ENCODE peak calls at places on chromosomes 12 and 14, in four cellular contexts. K is AG09319, U is fibroblast of lung, Z is mesothelial cell of epicardium. Y is an unnamed sample.
A peak's percentile ranks its signal among the peaks of the same experiment; 100 is the strongest.

GRCh38 chr14:104942586-104942985 is 17.9 kb downstream of the PLD4 start:
- DNase-seq in K (no peak), U (no peak), Z (no peak), Y (no peak)

GRCh38 chr14:105411985-105412767 is 7.5 kb upstream of the MTA1 start:
- DNase-seq in K (no peak), U (no peak), Z (no peak), Y (no peak)

GRCh38 chr12:129687731-129688130 is 216.1 kb downstream of the TMEM132D start:
- DNase-seq in K (no peak), U (no peak), Z (no peak), Y (no peak)

GRCh38 chr12:96578526-96579125 is 89.2 kb downstream of the CFAP54 start:
- DNase-seq in K (no peak), U (peak; percentile 80), Z (no peak), Y (no peak)

GRCh38 chr12:51388066-51388799 is 3.0 kb downstream of the GALNT6 start:
- DNase-seq in K (peak; percentile 73), U (peak; percentile 82), Z (no peak), Y (no peak)

GRCh38 chr12:111792155-111792876 is 25.6 kb downstream of the ALDH2 start:
- DNase-seq in K (no peak), U (peak; percentile 40), Z (no peak), Y (no peak)

GRCh38 chr12:87155616-87156015 is 873.6 kb downstream of the C12orf50 start:
- DNase-seq in K (no peak), U (peak; percentile 72), Z (no peak), Y (no peak)

GRCh38 chr14:105902131-105902898 is 375.9 kb downstream of the TMEM121 start:
- DNase-seq in K (no peak), U (no peak), Z (no peak), Y (no peak)

GRCh38 chr14:101069666-101070362 is 166.3 kb upstream of the RTL1 start:
- DNase-seq in K (no peak), U (no peak), Z (peak; percentile 20), Y (no peak)

GRCh38 chr14:22185191-22185590 is 403.8 kb downstream of the DAD1 start:
- DNase-seq in K (no peak), U (peak; percentile 46), Z (no peak), Y (no peak)

GRCh38 chr12:46154221-46154975 is 114.4 kb downstream of the SLC38A1 start:
- DNase-seq in K (no peak), U (peak; percentile 37), Z (no peak), Y (no peak)

GRCh38 chr14:94337274-94337673 is 14.1 kb upstream of the SERPINA6 start:
- DNase-seq in K (no peak), U (peak; percentile 49), Z (no peak), Y (no peak)

GRCh38 chr12:64938179-64938578 is 113.7 kb downstream of the TBC1D30 start:
- DNase-seq in K (no peak), U (no peak), Z (no peak), Y (no peak)

GRCh38 chr14:93239869-93240677 is 33.0 kb downstream of the UBR7 start:
- DNase-seq in K (no peak), U (peak; percentile 78), Z (no peak), Y (no peak)

GRCh38 chr12:92331383-92331782 is 185.7 kb upstream of the BTG1 start:
- DNase-seq in K (no peak), U (no peak), Z (no peak), Y (no peak)

GRCh38 chr14:51677276-51677675 is 25.6 kb downstream of the FRMD6 start:
- DNase-seq in K (no peak), U (peak; percentile 82), Z (no peak), Y (no peak)

GRCh38 chr14:22143360-22143759 is 445.7 kb downstream of the DAD1 start:
- DNase-seq in K (no peak), U (no peak), Z (no peak), Y (no peak)

GRCh38 chr14:63470877-63471565 is 72.2 kb downstream of the PPP2R5E start:
- DNase-seq in K (peak; percentile 27), U (peak; percentile 85), Z (no peak), Y (no peak)

GRCh38 chr12:110733089-110733715 is 9.5 kb downstream of the PPP1CC start:
- DNase-seq in K (peak; percentile 49), U (peak; percentile 73), Z (no peak), Y (no peak)

GRCh38 chr14:74979442-74980397 is 23.0 kb upstream of the EIF2B2 start:
- DNase-seq in K (peak; percentile 81), U (peak; percentile 38), Z (no peak), Y (no peak)

GRCh38 chr14:72644758-72645489 is 249.0 kb downstream of the DPF3 start:
- DNase-seq in K (no peak), U (no peak), Z (no peak), Y (no peak)

GRCh38 chr14:22850944-22851790 is 14.8 kb downstream of the MMP14 start:
- DNase-seq in K (peak; percentile 93), U (peak; percentile 97), Z (no peak), Y (no peak)

GRCh38 chr14:28766505-28767238 is at the start of gene FOXG1:
- DNase-seq in K (no peak), U (no peak), Z (no peak), Y (peak; percentile 68)

GRCh38 chr12:47223848-47224213 is 144.1 kb upstream of the AMIGO2 start:
- DNase-seq in K (no peak), U (no peak), Z (no peak), Y (no peak)

GRCh38 chr14:21989090-21989489 is 315.5 kb upstream of the OR4E1 start:
- DNase-seq in K (no peak), U (no peak), Z (no peak), Y (no peak)

GRCh38 chr12:91608562-91608961 is 425.9 kb upstream of the DCN start:
- DNase-seq in K (no peak), U (no peak), Z (no peak), Y (no peak)

GRCh38 chr14:60179296-60179924 is 14.2 kb upstream of the DHRS7 start:
- DNase-seq in K (no peak), U (peak; percentile 35), Z (no peak), Y (no peak)

GRCh38 chr14:50805396-50805795 is 25.6 kb downstream of the NIN start:
- DNase-seq in K (no peak), U (no peak), Z (no peak), Y (no peak)

GRCh38 chr14:102209224-102209966 is 69.7 kb downstream of the WDR20 start:
- DNase-seq in K (no peak), U (peak; percentile 29), Z (no peak), Y (no peak)

GRCh38 chr12:79125358-79125757 is 260.8 kb downstream of the SYT1 start:
- DNase-seq in K (no peak), U (no peak), Z (no peak), Y (no peak)

GRCh38 chr14:85387181-85387580 is 142.8 kb upstream of the FLRT2 start:
- DNase-seq in K (no peak), U (no peak), Z (no peak), Y (no peak)

GRCh38 chr12:124484067-124484466 is 83.3 kb downstream of the NCOR2 start:
- DNase-seq in K (no peak), U (no peak), Z (no peak), Y (no peak)

GRCh38 chr14:91041450-91041849 is 19.0 kb downstream of the RPS6KA5 start:
- DNase-seq in K (no peak), U (no peak), Z (no peak), Y (no peak)

GRCh38 chr14:92135269-92135668 is 13.5 kb downstream of the CPSF2 start:
- DNase-seq in K (no peak), U (peak; percentile 66), Z (no peak), Y (no peak)

DNA sequence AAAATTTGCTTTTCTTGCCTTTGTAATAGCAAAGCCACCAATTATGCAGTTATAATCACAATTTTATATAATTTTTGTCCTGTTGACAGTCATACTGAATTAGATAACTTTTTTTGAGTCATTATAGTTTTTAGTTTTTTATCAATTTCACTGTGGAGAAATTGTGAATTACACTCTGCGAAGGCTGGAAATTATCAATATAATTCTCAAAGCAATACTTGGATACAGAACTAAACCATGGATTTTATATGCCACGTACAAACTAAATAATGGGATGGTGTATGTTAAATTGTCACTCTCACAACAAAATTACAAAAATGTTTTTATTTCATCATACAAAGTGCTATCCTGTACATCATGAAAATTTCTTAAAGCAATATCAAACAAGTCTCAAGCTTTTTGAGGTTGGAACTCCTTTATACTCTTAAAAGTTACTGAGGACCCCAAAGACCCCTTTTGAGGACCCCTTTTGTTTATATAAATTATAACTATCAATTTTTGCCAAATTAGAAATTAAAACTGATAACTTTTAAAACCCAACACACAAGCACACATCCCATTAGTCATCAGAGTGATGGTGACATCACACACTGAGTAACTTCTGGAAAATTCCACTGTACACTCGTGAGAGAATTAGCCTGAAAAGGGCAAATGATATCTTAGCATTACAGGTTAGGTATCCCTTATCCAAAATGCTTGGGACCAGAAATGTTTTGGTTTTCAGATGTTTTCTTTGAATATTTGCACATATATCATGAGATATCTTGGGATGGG is 19.8 kb upstream of the AQP2 start:
- DNase-seq in K (peak; percentile 5), U (peak; percentile 62), Z (no peak), Y (no peak)
- TF ChIP-seq CTCF in K (no peak), U (no peak), Z (peak; percentile 43), Y (no peak)

DNA sequence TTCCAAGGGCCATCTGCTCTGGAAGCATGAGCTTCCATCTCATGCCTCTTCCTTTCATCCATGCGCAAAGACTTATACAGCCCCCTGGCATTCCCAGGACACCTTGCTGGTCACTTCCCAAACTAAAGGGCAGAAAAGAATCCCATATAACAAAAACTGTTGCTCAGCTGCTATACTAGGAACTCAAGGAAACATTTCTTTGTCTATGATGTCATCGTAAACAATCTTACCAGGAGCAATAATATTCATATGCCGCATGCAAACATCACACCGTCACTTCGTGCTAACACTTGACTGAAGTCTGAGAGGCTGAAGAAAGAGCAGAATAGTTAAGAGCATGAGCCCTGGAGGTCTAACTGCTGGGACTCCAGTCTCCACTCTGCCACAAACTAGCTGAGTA is 50.5 kb upstream of the CDKN3 start:
- DNase-seq in K (no peak), U (no peak), Z (no peak), Y (no peak)
- TF ChIP-seq CTCF in K (no peak), U (no peak), Z (no peak), Y (no peak)

DNA sequence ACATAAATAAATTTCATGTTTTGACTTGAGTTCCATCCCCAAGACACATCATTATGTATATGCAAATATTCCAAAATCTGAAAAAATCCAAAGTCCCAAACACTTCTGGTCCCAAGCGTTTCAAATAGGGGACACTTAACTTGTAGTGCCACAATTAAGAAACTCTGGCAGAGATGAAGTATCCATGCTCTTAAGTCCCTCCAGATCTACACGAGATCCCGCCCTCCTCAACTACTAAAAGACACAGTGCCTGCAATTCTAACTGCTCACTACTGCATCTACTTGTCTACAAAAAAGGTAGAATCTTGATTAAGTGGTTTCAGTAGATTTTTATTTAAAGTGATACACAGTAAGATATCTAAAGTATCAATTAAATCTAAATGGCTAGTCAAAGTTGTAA is 97.0 kb downstream of the MED13L start:
- DNase-seq in K (no peak), U (no peak), Z (no peak), Y (no peak)
- TF ChIP-seq CTCF in K (no peak), U (no peak), Z (no peak), Y (no peak)

GRCh38 chr12:82758743-82759142 is 72.0 kb downstream of the TMTC2 start:
- DNase-seq in K (no peak), U (no peak), Z (no peak), Y (no peak)
- TF ChIP-seq CTCF in K (no peak), U (no peak), Z (no peak), Y (peak; percentile 9)

GRCh38 chr12:27081668-27082091 is 698 bp downstream of the C12orf71 start:
- DNase-seq in K (no peak), U (no peak), Z (no peak), Y (no peak)
- TF ChIP-seq CTCF in K (no peak), U (no peak), Z (no peak), Y (no peak)

Y was measured in D721Med.